ENCODE peak calls at places on chromosomes 5 and 9, in nine cellular contexts. One of them, this sample, is unnamed. For H3K4me1, the result is how much of the 10 kb centered on the place peaks cover.

GRCh38 chr5:38885208-38885607 is 39.4 kb downstream of the OSMR start:
- DNase-seq in ovary: no peak
- DNase-seq in NT2/D1: no peak
- DNase-seq in psoas muscle: no peak
- DNase-seq in transverse colon: no peak
- DNase-seq in neural progenitor cell: no peak
- DNase-seq in CD4-positive, CD25-positive, alpha-beta regulatory T cell: no peak
- DNase-seq in adrenal gland: no peak
- DNase-seq in mesendoderm: no peak
- DNase-seq in this sample: no peak

GRCh38 chr5:10424124-10424731 is 17.5 kb upstream of the ROPN1L start:
- DNase-seq in mesendoderm: peak
- DNase-seq in CD4-positive, CD25-positive, alpha-beta regulatory T cell: peak
- DNase-seq in NT2/D1: no peak
- DNase-seq in adrenal gland: peak
- DNase-seq in transverse colon: no peak
- DNase-seq in ovary: no peak
- DNase-seq in neural progenitor cell: peak
- DNase-seq in psoas muscle: no peak
- DNase-seq in this sample: no peak

GRCh38 chr5:170861855-170862766 is at the start of gene RANBP17:
- DNase-seq in adrenal gland: peak
- DNase-seq in neural progenitor cell: peak
- DNase-seq in ovary: peak
- DNase-seq in psoas muscle: peak
- DNase-seq in CD4-positive, CD25-positive, alpha-beta regulatory T cell: no peak
- DNase-seq in NT2/D1: peak
- DNase-seq in transverse colon: peak
- DNase-seq in mesendoderm: peak
- DNase-seq in this sample: peak

GRCh38 chr5:144405986-144406385 is 235.3 kb downstream of the KCTD16 start:
- DNase-seq in mesendoderm: no peak
- DNase-seq in transverse colon: no peak
- DNase-seq in adrenal gland: no peak
- DNase-seq in psoas muscle: no peak
- DNase-seq in NT2/D1: no peak
- DNase-seq in ovary: no peak
- DNase-seq in CD4-positive, CD25-positive, alpha-beta regulatory T cell: no peak
- DNase-seq in neural progenitor cell: peak
- DNase-seq in this sample: no peak

GRCh38 chr5:174371600-174372094 is 326.1 kb downstream of the NSG2 start:
- DNase-seq in neural progenitor cell: no peak
- DNase-seq in adrenal gland: no peak
- DNase-seq in ovary: no peak
- DNase-seq in CD4-positive, CD25-positive, alpha-beta regulatory T cell: no peak
- DNase-seq in NT2/D1: no peak
- DNase-seq in psoas muscle: no peak
- DNase-seq in transverse colon: no peak
- DNase-seq in mesendoderm: no peak
- DNase-seq in this sample: no peak

GRCh38 chr9:10835791-10836463 is 223.1 kb upstream of the PTPRD start:
- DNase-seq in adrenal gland: no peak
- DNase-seq in NT2/D1: no peak
- DNase-seq in mesendoderm: no peak
- DNase-seq in ovary: no peak
- DNase-seq in transverse colon: no peak
- DNase-seq in neural progenitor cell: no peak
- DNase-seq in psoas muscle: no peak
- DNase-seq in CD4-positive, CD25-positive, alpha-beta regulatory T cell: no peak
- DNase-seq in this sample: no peak

GRCh38 chr9:69027355-69028097 is 8.0 kb upstream of the FXN start:
- DNase-seq in mesendoderm: peak
- DNase-seq in neural progenitor cell: peak
- DNase-seq in psoas muscle: no peak
- DNase-seq in NT2/D1: peak
- DNase-seq in ovary: no peak
- DNase-seq in CD4-positive, CD25-positive, alpha-beta regulatory T cell: peak
- DNase-seq in transverse colon: peak
- DNase-seq in adrenal gland: peak
- DNase-seq in this sample: peak

GRCh38 chr5:74093501-74093993 is 467.6 kb downstream of the ARHGEF28 start:
- DNase-seq in psoas muscle: no peak
- DNase-seq in neural progenitor cell: no peak
- DNase-seq in NT2/D1: no peak
- DNase-seq in adrenal gland: no peak
- DNase-seq in transverse colon: peak
- DNase-seq in ovary: no peak
- DNase-seq in CD4-positive, CD25-positive, alpha-beta regulatory T cell: no peak
- DNase-seq in mesendoderm: no peak
- DNase-seq in this sample: no peak

GRCh38 chr9:14031015-14031414 is 282.9 kb downstream of the NFIB start:
- DNase-seq in CD4-positive, CD25-positive, alpha-beta regulatory T cell: no peak
- DNase-seq in mesendoderm: peak
- DNase-seq in neural progenitor cell: peak
- DNase-seq in ovary: peak
- DNase-seq in psoas muscle: no peak
- DNase-seq in adrenal gland: no peak
- DNase-seq in transverse colon: no peak
- DNase-seq in NT2/D1: no peak
- DNase-seq in this sample: peak

GRCh38 chr5:134136771-134137170 is 22.3 kb downstream of the TCF7 start:
- DNase-seq in ovary: peak
- DNase-seq in neural progenitor cell: no peak
- DNase-seq in CD4-positive, CD25-positive, alpha-beta regulatory T cell: no peak
- DNase-seq in psoas muscle: no peak
- DNase-seq in adrenal gland: peak
- DNase-seq in transverse colon: peak
- DNase-seq in mesendoderm: no peak
- DNase-seq in NT2/D1: no peak
- DNase-seq in this sample: no peak

DNA sequence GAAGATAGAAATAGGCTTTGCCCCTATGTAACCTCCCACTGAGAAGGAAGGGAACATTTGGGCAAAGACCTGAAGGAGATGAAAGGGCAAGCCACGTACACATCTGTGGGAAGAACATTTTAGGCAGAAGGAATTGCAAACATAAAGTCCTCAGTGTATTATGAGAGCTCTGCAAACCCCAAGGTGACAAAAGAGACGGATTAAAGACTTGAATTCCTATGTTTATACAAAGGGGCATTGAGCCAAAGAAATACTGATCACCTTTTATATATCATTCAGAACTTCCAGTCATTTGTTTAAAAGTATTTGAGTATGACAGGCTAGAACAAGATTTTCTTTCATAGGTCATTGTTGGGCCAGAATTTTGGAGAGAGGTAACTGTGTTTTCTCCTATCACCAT is 90.2 kb upstream of the ATG10 start:
- DNase-seq in transverse colon: no peak
- DNase-seq in neural progenitor cell: no peak
- DNase-seq in adrenal gland: no peak
- DNase-seq in ovary: no peak
- DNase-seq in psoas muscle: no peak
- DNase-seq in NT2/D1: no peak
- DNase-seq in mesendoderm: no peak
- DNase-seq in CD4-positive, CD25-positive, alpha-beta regulatory T cell: no peak
- DNase-seq in this sample: no peak
- H3K4me1 ChIP-seq in transverse colon: under half
- H3K4me1 ChIP-seq in neural progenitor cell: under half
- H3K4me1 ChIP-seq in adrenal gland: under half
- H3K4me1 ChIP-seq in ovary: under half
- H3K4me1 ChIP-seq in psoas muscle: under half
- H3K4me1 ChIP-seq in NT2/D1: under half
- H3K4me1 ChIP-seq in mesendoderm: under half
- H3K4me1 ChIP-seq in CD4-positive, CD25-positive, alpha-beta regulatory T cell: under half
- H3K4me1 ChIP-seq in this sample: under half

GRCh38 chr9:108933641-108934322 is at the start of gene ELP1:
- DNase-seq in adrenal gland: peak
- DNase-seq in neural progenitor cell: peak
- DNase-seq in ovary: peak
- DNase-seq in psoas muscle: peak
- DNase-seq in NT2/D1: peak
- DNase-seq in mesendoderm: peak
- DNase-seq in transverse colon: peak
- DNase-seq in CD4-positive, CD25-positive, alpha-beta regulatory T cell: peak
- DNase-seq in this sample: peak
- H3K4me3 ChIP-seq in adrenal gland: peak
- H3K4me3 ChIP-seq in neural progenitor cell: peak
- H3K4me3 ChIP-seq in ovary: peak
- H3K4me3 ChIP-seq in psoas muscle: peak
- H3K4me3 ChIP-seq in NT2/D1: peak
- H3K4me3 ChIP-seq in mesendoderm: peak
- H3K4me3 ChIP-seq in transverse colon: peak
- H3K4me3 ChIP-seq in CD4-positive, CD25-positive, alpha-beta regulatory T cell: peak
- H3K4me3 ChIP-seq in this sample: peak

GRCh38 chr9:134473353-134474057 is 147.2 kb downstream of the RXRA start:
- DNase-seq in CD4-positive, CD25-positive, alpha-beta regulatory T cell: no peak
- DNase-seq in psoas muscle: no peak
- DNase-seq in neural progenitor cell: no peak
- DNase-seq in adrenal gland: no peak
- DNase-seq in NT2/D1: no peak
- DNase-seq in transverse colon: no peak
- DNase-seq in mesendoderm: no peak
- DNase-seq in ovary: no peak
- DNase-seq in this sample: no peak

GRCh38 chr9:134474058-134474370 is 147.8 kb downstream of the RXRA start:
- DNase-seq in psoas muscle: no peak
- DNase-seq in mesendoderm: no peak
- DNase-seq in adrenal gland: peak
- DNase-seq in NT2/D1: no peak
- DNase-seq in neural progenitor cell: no peak
- DNase-seq in transverse colon: no peak
- DNase-seq in ovary: peak
- DNase-seq in CD4-positive, CD25-positive, alpha-beta regulatory T cell: no peak
- DNase-seq in this sample: peak

GRCh38 chr9:134475051-134475790 is 149.0 kb downstream of the RXRA start:
- DNase-seq in CD4-positive, CD25-positive, alpha-beta regulatory T cell: peak
- DNase-seq in NT2/D1: no peak
- DNase-seq in transverse colon: peak
- DNase-seq in adrenal gland: peak
- DNase-seq in psoas muscle: peak
- DNase-seq in ovary: peak
- DNase-seq in neural progenitor cell: no peak
- DNase-seq in mesendoderm: no peak
- DNase-seq in this sample: peak

GRCh38 chr9:134474656-134475050 is 148.4 kb downstream of the RXRA start:
- DNase-seq in transverse colon: no peak
- DNase-seq in mesendoderm: no peak
- DNase-seq in CD4-positive, CD25-positive, alpha-beta regulatory T cell: no peak
- DNase-seq in adrenal gland: no peak
- DNase-seq in neural progenitor cell: no peak
- DNase-seq in NT2/D1: no peak
- DNase-seq in ovary: no peak
- DNase-seq in psoas muscle: no peak
- DNase-seq in this sample: no peak

GRCh38 chr9:134472256-134472655 is 146.0 kb downstream of the RXRA start:
- DNase-seq in adrenal gland: no peak
- DNase-seq in ovary: no peak
- DNase-seq in CD4-positive, CD25-positive, alpha-beta regulatory T cell: no peak
- DNase-seq in neural progenitor cell: no peak
- DNase-seq in NT2/D1: no peak
- DNase-seq in psoas muscle: no peak
- DNase-seq in mesendoderm: no peak
- DNase-seq in transverse colon: no peak
- DNase-seq in this sample: no peak
- H3K4me1 ChIP-seq in adrenal gland: under half
- H3K4me1 ChIP-seq in ovary: under half
- H3K4me1 ChIP-seq in CD4-positive, CD25-positive, alpha-beta regulatory T cell: under half
- H3K4me1 ChIP-seq in neural progenitor cell: under half
- H3K4me1 ChIP-seq in NT2/D1: under half
- H3K4me1 ChIP-seq in psoas muscle: under half
- H3K4me1 ChIP-seq in mesendoderm: under half
- H3K4me1 ChIP-seq in transverse colon: under half
- H3K4me1 ChIP-seq in this sample: half or more

GRCh38 chr9:125904155-125904841 is 157.1 kb downstream of the PBX3 start:
- DNase-seq in transverse colon: no peak
- DNase-seq in CD4-positive, CD25-positive, alpha-beta regulatory T cell: no peak
- DNase-seq in psoas muscle: no peak
- DNase-seq in ovary: no peak
- DNase-seq in NT2/D1: no peak
- DNase-seq in neural progenitor cell: no peak
- DNase-seq in mesendoderm: no peak
- DNase-seq in adrenal gland: no peak
- DNase-seq in this sample: no peak
- H3K4me3 ChIP-seq in transverse colon: no peak
- H3K4me3 ChIP-seq in CD4-positive, CD25-positive, alpha-beta regulatory T cell: no peak
- H3K4me3 ChIP-seq in psoas muscle: no peak
- H3K4me3 ChIP-seq in ovary: no peak
- H3K4me3 ChIP-seq in NT2/D1: no peak
- H3K4me3 ChIP-seq in neural progenitor cell: no peak
- H3K4me3 ChIP-seq in mesendoderm: no peak
- H3K4me3 ChIP-seq in adrenal gland: no peak
- H3K4me3 ChIP-seq in this sample: no peak